ENCODE peak calls at places on chromosome 19, in four cellular contexts. H, X, A and G are unnamed samples.
A peak's percentile ranks its signal among the peaks of the same experiment; 100 is the strongest.

GRCh38 chr19:35381926-35382325 is 11.1 kb downstream of the GPR42 start:
- DNase-seq in H (no peak), X (no peak), A (no peak), G (no peak)

GRCh38 chr19:39941615-39942507 is 7.4 kb upstream of the FCGBP start:
- DNase-seq in H (peak; percentile 82), X (no peak), A (no peak), G (no peak)

GRCh38 chr19:17289489-17289888 is 7.8 kb downstream of the ANKLE1 start:
- DNase-seq in H (no peak), X (no peak), A (peak; percentile 96), G (peak; percentile 96)

GRCh38 chr19:35458821-35459391 is 10.8 kb downstream of the FFAR2 start:
- DNase-seq in H (peak; percentile 64), X (no peak), A (no peak), G (no peak)

GRCh38 chr19:4234862-4235201 is 5.5 kb downstream of the EBI3 start:
- DNase-seq in H (no peak), X (no peak), A (no peak), G (no peak)

GRCh38 chr19:52214241-52214640 is 24.4 kb downstream of the PPP2R1A start:
- DNase-seq in H (no peak), X (no peak), A (no peak), G (no peak)

GRCh38 chr19:719081-719512 is 10.4 kb downstream of the PALM start:
- DNase-seq in H (no peak), X (no peak), A (peak; percentile 49), G (no peak)

GRCh38 chr19:18373892-18374629 is 11.9 kb upstream of the GDF15 start:
- DNase-seq in H (peak; percentile 91), X (peak; percentile 81), A (peak; percentile 96), G (peak; percentile 64)

GRCh38 chr19:18710986-18711751 is 27.7 kb downstream of the CRTC1 start:
- DNase-seq in H (no peak), X (no peak), A (no peak), G (peak; percentile 20)

GRCh38 chr19:15115080-15115479 is 7.9 kb downstream of the SYDE1 start:
- DNase-seq in H (no peak), X (no peak), A (no peak), G (peak; percentile 21)

GRCh38 chr19:3818479-3818878 is 32.3 kb upstream of the MATK start:
- DNase-seq in H (no peak), X (no peak), A (no peak), G (no peak)

GRCh38 chr19:1094655-1094977 is 559 bp downstream of the POLR2E start:
- DNase-seq in H (no peak), X (no peak), A (no peak), G (peak; percentile 57)

GRCh38 chr19:17607936-17608335 is 52.5 kb downstream of the COLGALT1 start:
- DNase-seq in H (no peak), X (no peak), A (no peak), G (no peak)

GRCh38 chr19:48501961-48502719 is 9.5 kb downstream of the LMTK3 start:
- DNase-seq in H (peak; percentile 59), X (peak; percentile 100), A (peak; percentile 95), G (peak; percentile 85)

GRCh38 chr19:23758187-23759074 is at the start of gene ZNF681:
- DNase-seq in H (peak; percentile 63), X (peak; percentile 46), A (peak; percentile 82), G (peak; percentile 85)

GRCh38 chr19:49861541-49862410 is 5.6 kb downstream of the PNKP start:
- DNase-seq in H (no peak), X (no peak), A (no peak), G (no peak)

GRCh38 chr19:604355-604754 is 14.7 kb downstream of the HCN2 start:
- DNase-seq in H (no peak), X (no peak), A (peak; percentile 85), G (peak; percentile 89)

GRCh38 chr19:18379803-18380747 is 5.9 kb upstream of the GDF15 start:
- DNase-seq in H (no peak), X (no peak), A (peak; percentile 48), G (no peak)

GRCh38 chr19:17079710-17080440 is 4.3 kb downstream of the MYO9B start:
- DNase-seq in H (peak; percentile 84), X (no peak), A (no peak), G (peak; percentile 83)

GRCh38 chr19:34366670-34367423 is 1.9 kb downstream of the GPI start:
- DNase-seq in H (no peak), X (no peak), A (no peak), G (no peak)

GRCh38 chr19:3833578-3834348 is 35.1 kb downstream of the ZFR2 start:
- DNase-seq in H (no peak), X (no peak), A (no peak), G (peak; percentile 22)

GRCh38 chr19:18029617-18030338 is 21.8 kb downstream of the ARRDC2 start:
- DNase-seq in H (no peak), X (no peak), A (peak; percentile 32), G (peak; percentile 66)

GRCh38 chr19:45102481-45102880 is 9.5 kb downstream of the PPP1R37 start:
- DNase-seq in H (no peak), X (no peak), A (no peak), G (no peak)

GRCh38 chr19:30063184-30064020 is 121.4 kb downstream of the URI1 start:
- DNase-seq in H (no peak), X (no peak), A (no peak), G (no peak)

GRCh38 chr19:34218818-34219164 is 35.6 kb upstream of the GARRE1 start:
- DNase-seq in H (no peak), X (no peak), A (no peak), G (no peak)

DNA sequence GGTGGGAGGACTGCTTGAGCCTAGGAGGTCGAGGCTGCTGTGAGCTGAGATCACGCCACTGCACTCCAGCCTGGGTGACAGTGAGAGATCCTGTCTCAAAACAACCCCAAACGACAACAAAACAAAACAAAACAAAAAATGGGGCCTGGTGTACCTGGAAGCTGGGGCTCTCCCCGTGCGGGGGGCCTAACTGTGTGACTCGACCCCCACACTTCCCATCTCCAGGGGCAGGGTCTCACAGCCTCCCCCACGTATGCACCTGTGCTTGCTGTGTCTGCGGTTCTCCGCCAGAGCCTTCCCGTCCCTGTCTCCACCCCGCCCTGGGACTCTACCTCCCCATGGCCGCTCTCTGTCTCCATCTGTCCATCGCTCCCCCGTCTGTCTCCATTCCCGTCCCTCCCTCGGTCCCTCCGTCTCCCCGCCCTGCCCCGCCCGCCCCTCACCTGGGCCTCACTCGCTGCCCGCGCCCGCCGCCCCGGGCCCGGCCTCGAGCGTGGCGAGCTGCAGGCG is 758 bp downstream of the TMEM238 start:
- DNase-seq in H (no peak), X (no peak), A (no peak), G (no peak)
- TF ChIP-seq NRF1 in H (no peak), X (no peak), A (no peak), G (no peak)

DNA sequence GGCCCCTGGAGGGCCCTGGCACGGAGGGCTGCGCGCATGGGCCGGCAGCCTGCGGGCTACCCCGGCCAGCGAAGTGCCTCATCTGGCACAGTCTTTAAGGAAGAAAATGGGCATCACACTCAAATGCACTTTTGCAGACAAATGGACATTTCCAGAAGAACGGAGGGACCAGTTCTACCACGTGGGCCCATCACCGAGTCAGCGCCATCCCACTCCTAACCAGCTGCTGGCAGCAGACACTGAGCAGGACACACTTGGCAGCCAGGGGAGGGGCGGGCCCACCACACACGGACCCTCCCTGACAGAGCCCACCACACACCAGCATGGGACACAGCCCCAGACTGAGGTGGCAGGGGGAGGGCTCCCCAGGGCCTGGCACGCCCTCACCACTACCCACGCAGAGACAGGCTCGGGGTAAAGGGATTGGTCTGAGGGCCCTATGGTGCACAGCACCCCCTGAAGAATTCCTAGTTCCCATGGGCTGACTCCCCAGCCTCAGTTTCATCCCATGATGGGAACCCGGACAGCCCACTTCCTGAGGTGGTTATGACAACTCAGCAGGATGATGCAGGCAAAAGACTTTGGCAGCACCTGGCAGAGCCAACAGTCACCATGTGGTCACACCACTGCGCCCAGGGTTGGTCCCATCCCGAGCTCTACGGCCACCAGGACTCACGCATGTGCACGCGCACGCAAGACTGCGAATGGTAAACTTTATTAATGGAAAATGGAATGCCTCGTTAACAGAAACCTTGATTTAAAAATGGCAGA is 18.7 kb upstream of the TINCR start:
- DNase-seq in H (no peak), X (no peak), A (no peak), G (no peak)
- TF ChIP-seq NRF1 in H (no peak), X (no peak), A (no peak), G (no peak)

GRCh38 chr19:6125571-6125989 is 9.9 kb upstream of the ACSBG2 start:
- DNase-seq in H (peak; percentile 40), X (peak; percentile 47), A (peak; percentile 77), G (peak; percentile 66)

GRCh38 chr19:6127716-6128335 is 7.6 kb upstream of the ACSBG2 start:
- DNase-seq in H (no peak), X (no peak), A (no peak), G (no peak)

DNA sequence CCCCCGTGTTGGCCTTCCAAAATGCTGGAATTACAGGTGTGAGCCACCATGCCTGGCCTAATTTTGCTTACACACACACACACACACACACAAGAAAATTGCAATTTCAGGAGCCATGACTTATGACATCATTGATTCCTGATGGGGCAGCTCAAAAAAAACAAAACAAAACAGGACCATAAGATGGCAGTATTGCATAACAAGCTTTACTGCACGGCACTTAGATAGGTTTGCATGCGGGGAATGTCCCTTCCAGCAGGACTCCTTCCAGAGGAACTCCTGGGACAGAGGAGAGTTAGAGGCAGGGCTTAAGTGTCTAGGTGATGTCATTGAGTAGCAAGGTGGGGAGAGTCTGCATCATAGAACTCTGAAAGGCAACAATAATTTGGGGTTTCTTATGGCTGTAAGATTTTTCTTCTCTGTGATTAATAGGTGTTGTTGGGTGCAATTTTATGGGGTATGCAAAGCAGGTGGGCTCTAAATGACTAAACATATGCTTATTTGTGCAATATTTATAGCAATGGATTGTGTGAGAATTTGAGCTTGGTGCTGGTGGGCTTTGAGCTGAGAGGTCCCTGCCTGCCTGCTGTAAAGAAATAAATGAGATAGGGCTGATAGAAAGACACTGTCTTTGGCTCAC is 9.0 kb upstream of the ACSBG2 start:
- DNase-seq in H (peak; percentile 71), X (no peak), A (peak; percentile 71), G (peak; percentile 55)
- TF ChIP-seq NRF1 in H (no peak), X (no peak), A (no peak), G (no peak)

GRCh38 chr19:54201980-54202379 is 1.3 kb downstream of the RPS9 start:
- DNase-seq in H (no peak), X (no peak), A (no peak), G (no peak)

GRCh38 chr19:54204767-54205468 is 4.3 kb downstream of the RPS9 start:
- DNase-seq in H (no peak), X (no peak), A (no peak), G (no peak)

GRCh38 chr19:54201172-54201701 is 579 bp downstream of the RPS9 start:
- DNase-seq in H (no peak), X (no peak), A (peak; percentile 31), G (no peak)

GRCh38 chr19:54206030-54206830 is 5.6 kb downstream of the RPS9 start:
- DNase-seq in H (no peak), X (no peak), A (peak; percentile 45), G (no peak)

DNA sequence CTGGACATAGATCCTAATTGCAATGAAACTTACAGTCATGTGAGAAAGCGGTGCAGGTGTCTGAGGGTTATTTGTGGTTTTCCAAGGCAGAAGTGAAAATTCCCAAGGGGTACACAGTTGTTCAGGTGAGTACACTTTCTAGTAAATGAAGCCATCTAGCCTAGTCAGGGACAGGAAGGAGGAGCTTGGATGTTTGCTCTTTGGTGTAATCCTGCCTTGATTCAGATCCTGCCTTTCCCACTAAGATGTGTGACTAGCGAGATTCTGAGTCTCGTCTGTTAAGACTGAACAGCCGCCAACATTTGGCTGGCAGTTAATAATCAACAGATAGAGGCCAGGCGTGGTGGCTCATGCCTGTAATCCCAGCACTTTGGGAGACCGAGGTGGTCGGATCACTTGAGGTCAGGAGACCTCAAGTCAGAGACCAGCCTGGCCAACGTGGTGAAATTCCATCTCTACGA is 2.5 kb downstream of the RPS9 start:
- DNase-seq in H (no peak), X (no peak), A (no peak), G (no peak)
- TF ChIP-seq NRF1 in H (no peak), X (no peak), A (no peak), G (no peak)